ENCODE peak calls at places on chromosomes 16 and 17, in nine cellular contexts. M is NCI-H69, A is OCI-M1, H is body of pancreas, X is cardiac fibroblast, Q is T-helper 1 cell, B is HTR-8/SVneo, K is HL-60, V is NCI-H774. E is an unnamed sample.

GRCh38 chr17:35117984-35118383 is 1.7 kb downstream of the RAD51D start:
- DNase-seq in M (peak), A (peak), H (no peak), X (peak), Q (peak), B (no peak), K (no peak), V (no peak), E (no peak)

GRCh38 chr16:69820926-69821541 is 58.9 kb downstream of the WWP2 start:
- DNase-seq in M (no peak), A (no peak), H (peak), X (no peak), Q (no peak), B (no peak), K (no peak), V (no peak), E (no peak)

GRCh38 chr17:57308543-57309186 is 52.3 kb downstream of the MSI2 start:
- DNase-seq in M (no peak), A (no peak), H (no peak), X (no peak), Q (no peak), B (no peak), K (no peak), V (no peak), E (no peak)

GRCh38 chr17:63675607-63676539 is 24.1 kb downstream of the LIMD2 start:
- DNase-seq in M (peak), A (peak), H (peak), X (peak), Q (no peak), B (peak), K (no peak), V (peak), E (peak)

GRCh38 chr17:67343237-67343636 is 23.1 kb downstream of the PSMD12 start:
- DNase-seq in M (no peak), A (no peak), H (no peak), X (no peak), Q (no peak), B (no peak), K (no peak), V (no peak), E (no peak)

GRCh38 chr16:30112197-30113030 is 923 bp downstream of the GDPD3 start:
- DNase-seq in M (peak), A (peak), H (peak), X (peak), Q (peak), B (peak), K (peak), V (no peak), E (peak)

GRCh38 chr17:27407916-27408846 is 48.1 kb upstream of the KSR1 start:
- DNase-seq in M (no peak), A (no peak), H (no peak), X (peak), Q (no peak), B (peak), K (no peak), V (no peak), E (peak)

GRCh38 chr17:32826076-32826475 is 50.8 kb downstream of the MYO1D start:
- DNase-seq in M (no peak), A (no peak), H (no peak), X (no peak), Q (no peak), B (no peak), K (no peak), V (no peak), E (no peak)

GRCh38 chr17:38915639-38915995 is 9.8 kb upstream of the LASP1NB start:
- DNase-seq in M (no peak), A (no peak), H (no peak), X (no peak), Q (no peak), B (no peak), K (no peak), V (no peak), E (no peak)

GRCh38 chr16:1884889-1885288 is 12.9 kb upstream of the MEIOB start:
- DNase-seq in M (no peak), A (no peak), H (no peak), X (no peak), Q (no peak), B (no peak), K (no peak), V (no peak), E (no peak)

GRCh38 chr16:31874354-31875111 is 926 bp downstream of the ZNF267 start:
- DNase-seq in M (peak), A (peak), H (peak), X (peak), Q (no peak), B (no peak), K (no peak), V (peak), E (peak)

GRCh38 chr16:65180986-65181710 is 59.3 kb upstream of the CDH11 start:
- DNase-seq in M (no peak), A (no peak), H (no peak), X (no peak), Q (no peak), B (no peak), K (no peak), V (no peak), E (peak)

GRCh38 chr17:71237903-71238538 is 882.8 kb upstream of the SOX9 start:
- DNase-seq in M (peak), A (peak), H (no peak), X (peak), Q (no peak), B (peak), K (no peak), V (no peak), E (no peak)

GRCh38 chr16:75471723-75472634 is 7.5 kb upstream of the TMEM170A start:
- DNase-seq in M (peak), A (peak), H (peak), X (peak), Q (no peak), B (peak), K (peak), V (peak), E (peak)

GRCh38 chr16:11784048-11784780 is 12.8 kb downstream of the ZC3H7A start:
- DNase-seq in M (peak), A (no peak), H (no peak), X (no peak), Q (no peak), B (no peak), K (no peak), V (no peak), E (no peak)

GRCh38 chr17:13650096-13650675 is 48.5 kb upstream of the HS3ST3A1 start:
- DNase-seq in M (no peak), A (no peak), H (no peak), X (no peak), Q (no peak), B (no peak), K (no peak), V (no peak), E (peak)

GRCh38 chr16:84243732-84244131 is 3.9 kb upstream of the KCNG4 start:
- DNase-seq in M (no peak), A (no peak), H (no peak), X (peak), Q (no peak), B (no peak), K (no peak), V (no peak), E (no peak)

GRCh38 chr17:3475812-3476686 is at the start of gene ASPA:
- DNase-seq in M (no peak), A (peak), H (no peak), X (peak), Q (no peak), B (no peak), K (no peak), V (no peak), E (no peak)

GRCh38 chr17:43528988-43529814 is 16.9 kb downstream of the ETV4 start:
- DNase-seq in M (no peak), A (no peak), H (no peak), X (no peak), Q (no peak), B (no peak), K (no peak), V (no peak), E (no peak)

GRCh38 chr17:29238133-29238850 is 8.4 kb upstream of the CRYBA1 start:
- DNase-seq in M (no peak), A (no peak), H (no peak), X (peak), Q (no peak), B (no peak), K (no peak), V (no peak), E (no peak)

GRCh38 chr17:36901506-36901905 is 35.8 kb upstream of the LHX1 start:
- DNase-seq in M (no peak), A (no peak), H (no peak), X (peak), Q (no peak), B (peak), K (no peak), V (no peak), E (peak)

GRCh38 chr16:82082543-82083244 is 47.6 kb downstream of the HSD17B2 start:
- DNase-seq in M (no peak), A (no peak), H (no peak), X (peak), Q (no peak), B (peak), K (no peak), V (no peak), E (no peak)

GRCh38 chr16:50509521-50510341 is 38.5 kb upstream of the NKD1 start:
- DNase-seq in M (peak), A (peak), H (peak), X (peak), Q (no peak), B (no peak), K (no peak), V (peak), E (peak)

GRCh38 chr16:70686376-70687171 is 721 bp upstream of the MTSS2 start:
- DNase-seq in M (peak), A (peak), H (no peak), X (no peak), Q (no peak), B (no peak), K (no peak), V (no peak), E (peak)

GRCh38 chr17:77841742-77842141 is 116.8 kb upstream of the TNRC6C start:
- DNase-seq in M (no peak), A (no peak), H (no peak), X (no peak), Q (no peak), B (no peak), K (no peak), V (no peak), E (no peak)

GRCh38 chr17:79993390-79994221 is 42.1 kb downstream of the TBC1D16 start:
- DNase-seq in M (peak), A (peak), H (peak), X (peak), Q (no peak), B (no peak), K (peak), V (peak), E (peak)

GRCh38 chr17:45016237-45016636 is 35.2 kb downstream of the DCAKD start:
- DNase-seq in M (no peak), A (no peak), H (no peak), X (no peak), Q (no peak), B (no peak), K (no peak), V (no peak), E (no peak)

GRCh38 chr17:45146166-45146565 is 2.1 kb upstream of the HEXIM1 start:
- DNase-seq in M (no peak), A (no peak), H (no peak), X (no peak), Q (no peak), B (no peak), K (no peak), V (no peak), E (no peak)

GRCh38 chr17:784143-784542 is 2.0 kb downstream of the MRM3 start:
- DNase-seq in M (no peak), A (no peak), H (no peak), X (no peak), Q (no peak), B (no peak), K (no peak), V (no peak), E (no peak)

GRCh38 chr17:66855204-66855603 is 20.3 kb downstream of the CACNG5 start:
- DNase-seq in M (peak), A (peak), H (no peak), X (peak), Q (no peak), B (no peak), K (no peak), V (no peak), E (no peak)

E was measured in SJCRH30.